ENCODE peak calls at places on chromosomes 6 and 20, in seven cellular contexts. One of them, this sample, is unnamed.

GRCh38 chr6:54335871-54336270 is 27.6 kb downstream of the TINAG start:
- DNase-seq in activated CD4-positive, CD25-positive, alpha-beta regulatory T cell: no peak
- DNase-seq in iPS-NIHi11: peak
- DNase-seq in effector memory CD8-positive, alpha-beta T cell: no peak
- DNase-seq in kidney glomerular epithelial cell: peak
- DNase-seq in fibroblast of the conjunctiva: peak
- DNase-seq in stimulated activated naive B cell treated with anti-CD40 and anti-IgM and Interleukin-4, amounts not matched to agents 10 μg/mL and 1 μg/mL and 100 μg/mL, for 72 hours: no peak
- DNase-seq in this sample: peak

GRCh38 chr6:75188221-75188620 is 17.6 kb downstream of the COL12A1 start:
- DNase-seq in activated CD4-positive, CD25-positive, alpha-beta regulatory T cell: no peak
- DNase-seq in stimulated activated naive B cell treated with anti-CD40 and anti-IgM and Interleukin-4, amounts not matched to agents 10 μg/mL and 1 μg/mL and 100 μg/mL, for 72 hours: no peak
- DNase-seq in fibroblast of the conjunctiva: no peak
- DNase-seq in effector memory CD8-positive, alpha-beta T cell: no peak
- DNase-seq in iPS-NIHi11: no peak
- DNase-seq in kidney glomerular epithelial cell: no peak
- DNase-seq in this sample: peak

GRCh38 chr6:7170117-7170732 is 62.5 kb downstream of the RREB1 start:
- DNase-seq in effector memory CD8-positive, alpha-beta T cell: no peak
- DNase-seq in iPS-NIHi11: no peak
- DNase-seq in fibroblast of the conjunctiva: no peak
- DNase-seq in activated CD4-positive, CD25-positive, alpha-beta regulatory T cell: no peak
- DNase-seq in kidney glomerular epithelial cell: no peak
- DNase-seq in stimulated activated naive B cell treated with anti-CD40 and anti-IgM and Interleukin-4, amounts not matched to agents 10 μg/mL and 1 μg/mL and 100 μg/mL, for 72 hours: no peak
- DNase-seq in this sample: no peak

GRCh38 chr20:46741924-46742692 is 32.7 kb downstream of the SLC2A10 start:
- DNase-seq in fibroblast of the conjunctiva: no peak
- DNase-seq in kidney glomerular epithelial cell: no peak
- DNase-seq in stimulated activated naive B cell treated with anti-CD40 and anti-IgM and Interleukin-4, amounts not matched to agents 10 μg/mL and 1 μg/mL and 100 μg/mL, for 72 hours: no peak
- DNase-seq in effector memory CD8-positive, alpha-beta T cell: no peak
- DNase-seq in activated CD4-positive, CD25-positive, alpha-beta regulatory T cell: no peak
- DNase-seq in iPS-NIHi11: no peak
- DNase-seq in this sample: peak

GRCh38 chr20:62587757-62588402 is 54.4 kb upstream of the SLCO4A1 start:
- DNase-seq in stimulated activated naive B cell treated with anti-CD40 and anti-IgM and Interleukin-4, amounts not matched to agents 10 μg/mL and 1 μg/mL and 100 μg/mL, for 72 hours: no peak
- DNase-seq in iPS-NIHi11: peak
- DNase-seq in effector memory CD8-positive, alpha-beta T cell: no peak
- DNase-seq in activated CD4-positive, CD25-positive, alpha-beta regulatory T cell: no peak
- DNase-seq in kidney glomerular epithelial cell: no peak
- DNase-seq in fibroblast of the conjunctiva: no peak
- DNase-seq in this sample: no peak

GRCh38 chr20:57794600-57795346 is 85.0 kb upstream of the PMEPA1 start:
- DNase-seq in iPS-NIHi11: no peak
- DNase-seq in effector memory CD8-positive, alpha-beta T cell: no peak
- DNase-seq in activated CD4-positive, CD25-positive, alpha-beta regulatory T cell: no peak
- DNase-seq in kidney glomerular epithelial cell: peak
- DNase-seq in fibroblast of the conjunctiva: no peak
- DNase-seq in stimulated activated naive B cell treated with anti-CD40 and anti-IgM and Interleukin-4, amounts not matched to agents 10 μg/mL and 1 μg/mL and 100 μg/mL, for 72 hours: no peak
- DNase-seq in this sample: peak

GRCh38 chr6:31293343-31293742 is 21.5 kb upstream of the HLA-C start:
- DNase-seq in fibroblast of the conjunctiva: no peak
- DNase-seq in effector memory CD8-positive, alpha-beta T cell: no peak
- DNase-seq in kidney glomerular epithelial cell: peak
- DNase-seq in iPS-NIHi11: peak
- DNase-seq in activated CD4-positive, CD25-positive, alpha-beta regulatory T cell: no peak
- DNase-seq in stimulated activated naive B cell treated with anti-CD40 and anti-IgM and Interleukin-4, amounts not matched to agents 10 μg/mL and 1 μg/mL and 100 μg/mL, for 72 hours: no peak
- DNase-seq in this sample: peak

GRCh38 chr20:23269954-23270353 is 80.6 kb upstream of the NXT1 start:
- DNase-seq in activated CD4-positive, CD25-positive, alpha-beta regulatory T cell: no peak
- DNase-seq in kidney glomerular epithelial cell: no peak
- DNase-seq in effector memory CD8-positive, alpha-beta T cell: no peak
- DNase-seq in stimulated activated naive B cell treated with anti-CD40 and anti-IgM and Interleukin-4, amounts not matched to agents 10 μg/mL and 1 μg/mL and 100 μg/mL, for 72 hours: no peak
- DNase-seq in fibroblast of the conjunctiva: no peak
- DNase-seq in iPS-NIHi11: no peak
- DNase-seq in this sample: no peak

GRCh38 chr6:53361549-53362031 is 12.8 kb upstream of the ELOVL5 start:
- DNase-seq in stimulated activated naive B cell treated with anti-CD40 and anti-IgM and Interleukin-4, amounts not matched to agents 10 μg/mL and 1 μg/mL and 100 μg/mL, for 72 hours: peak
- DNase-seq in effector memory CD8-positive, alpha-beta T cell: peak
- DNase-seq in fibroblast of the conjunctiva: no peak
- DNase-seq in kidney glomerular epithelial cell: peak
- DNase-seq in iPS-NIHi11: no peak
- DNase-seq in activated CD4-positive, CD25-positive, alpha-beta regulatory T cell: no peak
- DNase-seq in this sample: peak

GRCh38 chr20:7744411-7744810 is 195.8 kb downstream of the HAO1 start:
- DNase-seq in effector memory CD8-positive, alpha-beta T cell: no peak
- DNase-seq in iPS-NIHi11: no peak
- DNase-seq in kidney glomerular epithelial cell: peak
- DNase-seq in fibroblast of the conjunctiva: peak
- DNase-seq in stimulated activated naive B cell treated with anti-CD40 and anti-IgM and Interleukin-4, amounts not matched to agents 10 μg/mL and 1 μg/mL and 100 μg/mL, for 72 hours: no peak
- DNase-seq in activated CD4-positive, CD25-positive, alpha-beta regulatory T cell: no peak
- DNase-seq in this sample: peak

GRCh38 chr20:57048027-57048869 is 218.2 kb downstream of the BMP7 start:
- DNase-seq in fibroblast of the conjunctiva: no peak
- DNase-seq in iPS-NIHi11: peak
- DNase-seq in kidney glomerular epithelial cell: no peak
- DNase-seq in effector memory CD8-positive, alpha-beta T cell: no peak
- DNase-seq in activated CD4-positive, CD25-positive, alpha-beta regulatory T cell: no peak
- DNase-seq in stimulated activated naive B cell treated with anti-CD40 and anti-IgM and Interleukin-4, amounts not matched to agents 10 μg/mL and 1 μg/mL and 100 μg/mL, for 72 hours: no peak
- DNase-seq in this sample: peak

GRCh38 chr6:166939276-166939816 is 17.0 kb downstream of the RNASET2 start:
- DNase-seq in fibroblast of the conjunctiva: no peak
- DNase-seq in effector memory CD8-positive, alpha-beta T cell: no peak
- DNase-seq in stimulated activated naive B cell treated with anti-CD40 and anti-IgM and Interleukin-4, amounts not matched to agents 10 μg/mL and 1 μg/mL and 100 μg/mL, for 72 hours: no peak
- DNase-seq in iPS-NIHi11: no peak
- DNase-seq in activated CD4-positive, CD25-positive, alpha-beta regulatory T cell: no peak
- DNase-seq in kidney glomerular epithelial cell: no peak
- DNase-seq in this sample: no peak

GRCh38 chr20:2022163-2022562 is 28.3 kb upstream of the PDYN start:
- DNase-seq in stimulated activated naive B cell treated with anti-CD40 and anti-IgM and Interleukin-4, amounts not matched to agents 10 μg/mL and 1 μg/mL and 100 μg/mL, for 72 hours: no peak
- DNase-seq in fibroblast of the conjunctiva: no peak
- DNase-seq in kidney glomerular epithelial cell: peak
- DNase-seq in iPS-NIHi11: no peak
- DNase-seq in activated CD4-positive, CD25-positive, alpha-beta regulatory T cell: no peak
- DNase-seq in effector memory CD8-positive, alpha-beta T cell: no peak
- DNase-seq in this sample: no peak

GRCh38 chr6:137715589-137716045 is 151.4 kb upstream of the TNFAIP3 start:
- DNase-seq in kidney glomerular epithelial cell: no peak
- DNase-seq in activated CD4-positive, CD25-positive, alpha-beta regulatory T cell: no peak
- DNase-seq in iPS-NIHi11: no peak
- DNase-seq in stimulated activated naive B cell treated with anti-CD40 and anti-IgM and Interleukin-4, amounts not matched to agents 10 μg/mL and 1 μg/mL and 100 μg/mL, for 72 hours: no peak
- DNase-seq in fibroblast of the conjunctiva: no peak
- DNase-seq in effector memory CD8-positive, alpha-beta T cell: peak
- DNase-seq in this sample: peak

GRCh38 chr6:136550330-136551071 is at the start of gene MAP7:
- DNase-seq in stimulated activated naive B cell treated with anti-CD40 and anti-IgM and Interleukin-4, amounts not matched to agents 10 μg/mL and 1 μg/mL and 100 μg/mL, for 72 hours: peak
- DNase-seq in kidney glomerular epithelial cell: peak
- DNase-seq in effector memory CD8-positive, alpha-beta T cell: peak
- DNase-seq in iPS-NIHi11: peak
- DNase-seq in fibroblast of the conjunctiva: no peak
- DNase-seq in activated CD4-positive, CD25-positive, alpha-beta regulatory T cell: peak
- DNase-seq in this sample: peak

GRCh38 chr6:138989098-138989983 is 1.3 kb upstream of the REPS1 start:
- DNase-seq in iPS-NIHi11: no peak
- DNase-seq in fibroblast of the conjunctiva: no peak
- DNase-seq in effector memory CD8-positive, alpha-beta T cell: no peak
- DNase-seq in kidney glomerular epithelial cell: no peak
- DNase-seq in activated CD4-positive, CD25-positive, alpha-beta regulatory T cell: no peak
- DNase-seq in stimulated activated naive B cell treated with anti-CD40 and anti-IgM and Interleukin-4, amounts not matched to agents 10 μg/mL and 1 μg/mL and 100 μg/mL, for 72 hours: no peak
- DNase-seq in this sample: no peak

GRCh38 chr6:17473554-17473953 is 80.2 kb downstream of the CAP2 start:
- DNase-seq in iPS-NIHi11: no peak
- DNase-seq in fibroblast of the conjunctiva: no peak
- DNase-seq in stimulated activated naive B cell treated with anti-CD40 and anti-IgM and Interleukin-4, amounts not matched to agents 10 μg/mL and 1 μg/mL and 100 μg/mL, for 72 hours: no peak
- DNase-seq in kidney glomerular epithelial cell: peak
- DNase-seq in activated CD4-positive, CD25-positive, alpha-beta regulatory T cell: no peak
- DNase-seq in effector memory CD8-positive, alpha-beta T cell: no peak
- DNase-seq in this sample: peak

GRCh38 chr6:71246596-71246995 is 42.0 kb upstream of the OGFRL1 start:
- DNase-seq in kidney glomerular epithelial cell: no peak
- DNase-seq in iPS-NIHi11: no peak
- DNase-seq in effector memory CD8-positive, alpha-beta T cell: no peak
- DNase-seq in stimulated activated naive B cell treated with anti-CD40 and anti-IgM and Interleukin-4, amounts not matched to agents 10 μg/mL and 1 μg/mL and 100 μg/mL, for 72 hours: no peak
- DNase-seq in activated CD4-positive, CD25-positive, alpha-beta regulatory T cell: no peak
- DNase-seq in fibroblast of the conjunctiva: no peak
- DNase-seq in this sample: no peak

GRCh38 chr20:64139200-64140081 is 24.8 kb upstream of the MYT1 start:
- DNase-seq in effector memory CD8-positive, alpha-beta T cell: no peak
- DNase-seq in iPS-NIHi11: peak
- DNase-seq in fibroblast of the conjunctiva: no peak
- DNase-seq in kidney glomerular epithelial cell: no peak
- DNase-seq in activated CD4-positive, CD25-positive, alpha-beta regulatory T cell: no peak
- DNase-seq in stimulated activated naive B cell treated with anti-CD40 and anti-IgM and Interleukin-4, amounts not matched to agents 10 μg/mL and 1 μg/mL and 100 μg/mL, for 72 hours: no peak
- DNase-seq in this sample: no peak

GRCh38 chr6:158909938-158910337 is 90.1 kb downstream of the RSPH3 start:
- DNase-seq in effector memory CD8-positive, alpha-beta T cell: no peak
- DNase-seq in stimulated activated naive B cell treated with anti-CD40 and anti-IgM and Interleukin-4, amounts not matched to agents 10 μg/mL and 1 μg/mL and 100 μg/mL, for 72 hours: no peak
- DNase-seq in activated CD4-positive, CD25-positive, alpha-beta regulatory T cell: no peak
- DNase-seq in fibroblast of the conjunctiva: no peak
- DNase-seq in kidney glomerular epithelial cell: no peak
- DNase-seq in iPS-NIHi11: no peak
- DNase-seq in this sample: no peak

GRCh38 chr20:43463864-43464785 is 6.4 kb downstream of the SRSF6 start:
- DNase-seq in stimulated activated naive B cell treated with anti-CD40 and anti-IgM and Interleukin-4, amounts not matched to agents 10 μg/mL and 1 μg/mL and 100 μg/mL, for 72 hours: no peak
- DNase-seq in effector memory CD8-positive, alpha-beta T cell: no peak
- DNase-seq in fibroblast of the conjunctiva: no peak
- DNase-seq in kidney glomerular epithelial cell: no peak
- DNase-seq in activated CD4-positive, CD25-positive, alpha-beta regulatory T cell: no peak
- DNase-seq in iPS-NIHi11: no peak
- DNase-seq in this sample: no peak

GRCh38 chr6:43076093-43076927 is at the start of gene PTK7:
- DNase-seq in fibroblast of the conjunctiva: no peak
- DNase-seq in effector memory CD8-positive, alpha-beta T cell: no peak
- DNase-seq in activated CD4-positive, CD25-positive, alpha-beta regulatory T cell: no peak
- DNase-seq in kidney glomerular epithelial cell: peak
- DNase-seq in stimulated activated naive B cell treated with anti-CD40 and anti-IgM and Interleukin-4, amounts not matched to agents 10 μg/mL and 1 μg/mL and 100 μg/mL, for 72 hours: no peak
- DNase-seq in iPS-NIHi11: peak
- DNase-seq in this sample: peak

GRCh38 chr20:20441259-20441658 is 73.4 kb downstream of the INSM1 start:
- DNase-seq in iPS-NIHi11: no peak
- DNase-seq in fibroblast of the conjunctiva: no peak
- DNase-seq in kidney glomerular epithelial cell: no peak
- DNase-seq in activated CD4-positive, CD25-positive, alpha-beta regulatory T cell: no peak
- DNase-seq in effector memory CD8-positive, alpha-beta T cell: no peak
- DNase-seq in stimulated activated naive B cell treated with anti-CD40 and anti-IgM and Interleukin-4, amounts not matched to agents 10 μg/mL and 1 μg/mL and 100 μg/mL, for 72 hours: no peak
- DNase-seq in this sample: no peak

GRCh38 chr6:27157461-27158315 is 89.8 kb upstream of the PRSS16 start:
- DNase-seq in fibroblast of the conjunctiva: no peak
- DNase-seq in iPS-NIHi11: peak
- DNase-seq in effector memory CD8-positive, alpha-beta T cell: peak
- DNase-seq in kidney glomerular epithelial cell: no peak
- DNase-seq in stimulated activated naive B cell treated with anti-CD40 and anti-IgM and Interleukin-4, amounts not matched to agents 10 μg/mL and 1 μg/mL and 100 μg/mL, for 72 hours: peak
- DNase-seq in activated CD4-positive, CD25-positive, alpha-beta regulatory T cell: peak
- DNase-seq in this sample: peak

GRCh38 chr6:167566711-167567141 is 241.8 kb downstream of the TTLL2 start:
- DNase-seq in effector memory CD8-positive, alpha-beta T cell: no peak
- DNase-seq in iPS-NIHi11: peak
- DNase-seq in kidney glomerular epithelial cell: no peak
- DNase-seq in activated CD4-positive, CD25-positive, alpha-beta regulatory T cell: no peak
- DNase-seq in fibroblast of the conjunctiva: no peak
- DNase-seq in stimulated activated naive B cell treated with anti-CD40 and anti-IgM and Interleukin-4, amounts not matched to agents 10 μg/mL and 1 μg/mL and 100 μg/mL, for 72 hours: no peak
- DNase-seq in this sample: no peak

GRCh38 chr6:31498748-31499147 is 803 bp downstream of the MICB start:
- DNase-seq in stimulated activated naive B cell treated with anti-CD40 and anti-IgM and Interleukin-4, amounts not matched to agents 10 μg/mL and 1 μg/mL and 100 μg/mL, for 72 hours: no peak
- DNase-seq in fibroblast of the conjunctiva: no peak
- DNase-seq in activated CD4-positive, CD25-positive, alpha-beta regulatory T cell: no peak
- DNase-seq in iPS-NIHi11: peak
- DNase-seq in kidney glomerular epithelial cell: no peak
- DNase-seq in effector memory CD8-positive, alpha-beta T cell: no peak
- DNase-seq in this sample: peak